ENCODE peak calls at places on chromosomes 5 and 9, in four cellular contexts. Y is nephron progenitor cell; X is CD4-positive, alpha-beta memory T cell; F is NCI-H2081 treated with DMSO at 0.1 percent for 48 hours. U is an unnamed sample.

GRCh38 chr5:74328221-74328630 is 312.3 kb downstream of the ENC1 start:
- DNase-seq in X (no peak), F (no peak), Y (no peak), U (no peak)

GRCh38 chr9:6413365-6414263 is 615 bp downstream of the UHRF2 start:
- DNase-seq in X (peak; percentile 34), Y (no peak), F (no peak), U (peak; percentile 5)

GRCh38 chr9:72315510-72316287 is 49.3 kb downstream of the ZFAND5 start:
- DNase-seq in F (no peak), X (no peak), Y (peak; percentile 3), U (no peak)

GRCh38 chr5:51382759-51383493 is at the start of gene ISL1:
- DNase-seq in X (no peak), Y (peak; percentile 83), F (peak; percentile 77), U (no peak)

GRCh38 chr5:148208226-148208625 is 5.4 kb downstream of the SPINK6 start:
- DNase-seq in X (no peak), F (no peak), Y (no peak), U (no peak)

GRCh38 chr9:128912270-128912853 is 8.4 kb upstream of the PHYHD1 start:
- DNase-seq in F (no peak), Y (no peak), X (no peak), U (no peak)

GRCh38 chr5:6633469-6634326 is 458 bp downstream of the SRD5A1 start:
- DNase-seq in X (no peak), Y (peak; percentile 72), F (no peak), U (no peak)

GRCh38 chr5:11370985-11371384 is 533.3 kb downstream of the CTNND2 start:
- DNase-seq in F (no peak), Y (no peak), X (no peak), U (no peak)

GRCh38 chr9:93387791-93388190 is 63.7 kb upstream of the FAM120A start:
- DNase-seq in X (no peak), Y (no peak), F (no peak), U (no peak)

GRCh38 chr5:163503106-163504090 is 2.0 kb upstream of the MAT2B start:
- DNase-seq in F (no peak), Y (peak; percentile 40), X (peak; percentile 33), U (no peak)

GRCh38 chr5:14917719-14918118 is 46.1 kb upstream of the ANKH start:
- DNase-seq in F (no peak), Y (no peak), X (no peak), U (no peak)

GRCh38 chr5:39714036-39714698 is 289.4 kb upstream of the DAB2 start:
- DNase-seq in F (no peak), X (peak; percentile 38), Y (peak; percentile 29), U (no peak)

GRCh38 chr5:96844476-96844990 is 31.8 kb upstream of the ERAP2 start:
- DNase-seq in F (no peak), X (no peak), Y (no peak), U (no peak)

GRCh38 chr9:4588721-4589120 is 73.4 kb upstream of the PLPP6 start:
- DNase-seq in Y (no peak), X (no peak), F (no peak), U (no peak)

GRCh38 chr9:19517202-19517942 is 108.6 kb downstream of the ACER2 start:
- DNase-seq in X (no peak), Y (peak; percentile 35), F (no peak), U (no peak)

GRCh38 chr5:154095819-154096380 is 57.1 kb downstream of the MFAP3 start:
- DNase-seq in F (no peak), Y (no peak), X (no peak), U (no peak)

GRCh38 chr9:98894766-98895165 is 48.9 kb upstream of the COL15A1 start:
- DNase-seq in Y (no peak), X (no peak), F (no peak), U (no peak)